ENCODE peak calls at places on chromosome 1, in six cellular contexts. O, Y, B, Q, M and W are unnamed samples.

GRCh38 chr1:24707659-24708058 is 37.6 kb upstream of the CLIC4 start:
- DNase-seq in B (no peak), Q (peak), Y (no peak), O (no peak), M (peak), W (no peak)

GRCh38 chr1:36269408-36269838 is 36.7 kb upstream of the SH3D21 start:
- DNase-seq in O (peak), Y (no peak), M (no peak), B (no peak), Q (no peak), W (no peak)

GRCh38 chr1:180534199-180534598 is 24.6 kb upstream of the OVAAL start:
- DNase-seq in Y (no peak), O (no peak), M (no peak), Q (no peak), B (no peak), W (no peak)

GRCh38 chr1:34749983-34750382 is 4.9 kb upstream of the GJB5 start:
- DNase-seq in O (no peak), Y (no peak), B (no peak), M (no peak), Q (no peak), W (no peak)

GRCh38 chr1:44276006-44276405 is 62.7 kb downstream of the DMAP1 start:
- DNase-seq in M (no peak), Y (no peak), Q (no peak), O (no peak), B (no peak), W (no peak)

GRCh38 chr1:37765937-37766664 is 1.2 kb upstream of the EPHA10 start:
- DNase-seq in O (no peak), Y (no peak), M (peak), B (no peak), Q (peak), W (no peak)

GRCh38 chr1:94160811-94161210 is 39.9 kb upstream of the ABCA4 start:
- DNase-seq in B (no peak), M (no peak), O (peak), Q (peak), Y (no peak), W (no peak)

GRCh38 chr1:15100369-15101111 is 53.0 kb upstream of the TMEM51 start:
- DNase-seq in Q (peak), Y (peak), O (peak), M (peak), B (no peak), W (peak)

GRCh38 chr1:153617677-153618076 is 1.6 kb upstream of the S100A14 start:
- DNase-seq in Y (peak), M (peak), B (no peak), Q (peak), O (no peak), W (no peak)

GRCh38 chr1:222653178-222653827 is 35.4 kb downstream of the MIA3 start:
- DNase-seq in Q (no peak), B (no peak), M (no peak), Y (no peak), O (no peak), W (no peak)

GRCh38 chr1:238558746-238559145 is 668.0 kb upstream of the ZP4 start:
- DNase-seq in O (no peak), Y (no peak), B (no peak), M (no peak), Q (no peak), W (no peak)

GRCh38 chr1:207823880-207824566 is 72.2 kb downstream of the CD46 start:
- DNase-seq in B (peak), Y (peak), O (peak), Q (peak), M (no peak), W (peak)

GRCh38 chr1:54581621-54582035 is 33.6 kb downstream of the ACOT11 start:
- DNase-seq in M (no peak), Y (no peak), B (no peak), Q (peak), O (peak), W (peak)

GRCh38 chr1:18965206-18966173 is 9.0 kb upstream of the IFFO2 start:
- DNase-seq in O (no peak), Y (peak), Q (no peak), B (no peak), M (no peak), W (no peak)

GRCh38 chr1:187648091-187648490 is 819.3 kb downstream of the PLA2G4A start:
- DNase-seq in Q (no peak), B (no peak), M (no peak), O (no peak), Y (no peak), W (no peak)

GRCh38 chr1:36387141-36387949 is 1.6 kb upstream of the STK40 start:
- DNase-seq in Y (no peak), Q (no peak), M (no peak), O (no peak), B (no peak), W (no peak)

GRCh38 chr1:8348056-8348776 is 30.3 kb downstream of the SLC45A1 start:
- DNase-seq in O (no peak), Y (no peak), M (no peak), B (no peak), Q (no peak), W (no peak)

GRCh38 chr1:66564250-66564649 is 30.3 kb downstream of the SGIP1 start:
- DNase-seq in Y (no peak), B (no peak), O (peak), M (no peak), Q (peak), W (no peak)

DNA sequence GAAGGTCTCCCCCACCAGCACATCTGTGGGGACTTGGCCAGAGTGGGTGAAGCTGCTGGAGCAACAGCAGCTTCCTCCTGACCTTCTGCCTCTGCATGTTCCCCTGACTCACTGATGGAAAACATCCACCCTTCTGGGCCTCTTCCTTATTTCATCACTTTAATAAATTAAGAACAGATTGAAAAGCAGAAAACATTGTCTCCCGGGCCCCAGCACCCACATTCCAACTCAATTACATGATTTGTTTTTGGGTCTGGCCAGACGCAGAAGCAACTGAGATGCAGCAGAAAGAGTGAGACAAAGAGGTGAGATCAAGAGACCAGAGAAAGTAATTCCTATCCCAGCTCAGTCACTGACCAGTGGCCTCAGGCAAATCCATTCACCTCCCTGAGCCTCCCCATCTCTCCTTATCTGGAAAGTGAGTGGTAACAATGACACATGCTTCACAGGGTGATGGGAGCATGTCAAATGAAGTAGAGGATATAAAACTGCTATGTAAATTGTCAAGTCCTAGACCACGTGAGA is 157.1 kb downstream of the ELAVL4 start:
- DNase-seq in M (no peak), Y (no peak), Q (no peak), O (no peak), B (no peak), W (no peak)
- TF ChIP-seq JUND in M (no peak), Y (no peak), Q (no peak), O (no peak), B (no peak), W (no peak)

DNA sequence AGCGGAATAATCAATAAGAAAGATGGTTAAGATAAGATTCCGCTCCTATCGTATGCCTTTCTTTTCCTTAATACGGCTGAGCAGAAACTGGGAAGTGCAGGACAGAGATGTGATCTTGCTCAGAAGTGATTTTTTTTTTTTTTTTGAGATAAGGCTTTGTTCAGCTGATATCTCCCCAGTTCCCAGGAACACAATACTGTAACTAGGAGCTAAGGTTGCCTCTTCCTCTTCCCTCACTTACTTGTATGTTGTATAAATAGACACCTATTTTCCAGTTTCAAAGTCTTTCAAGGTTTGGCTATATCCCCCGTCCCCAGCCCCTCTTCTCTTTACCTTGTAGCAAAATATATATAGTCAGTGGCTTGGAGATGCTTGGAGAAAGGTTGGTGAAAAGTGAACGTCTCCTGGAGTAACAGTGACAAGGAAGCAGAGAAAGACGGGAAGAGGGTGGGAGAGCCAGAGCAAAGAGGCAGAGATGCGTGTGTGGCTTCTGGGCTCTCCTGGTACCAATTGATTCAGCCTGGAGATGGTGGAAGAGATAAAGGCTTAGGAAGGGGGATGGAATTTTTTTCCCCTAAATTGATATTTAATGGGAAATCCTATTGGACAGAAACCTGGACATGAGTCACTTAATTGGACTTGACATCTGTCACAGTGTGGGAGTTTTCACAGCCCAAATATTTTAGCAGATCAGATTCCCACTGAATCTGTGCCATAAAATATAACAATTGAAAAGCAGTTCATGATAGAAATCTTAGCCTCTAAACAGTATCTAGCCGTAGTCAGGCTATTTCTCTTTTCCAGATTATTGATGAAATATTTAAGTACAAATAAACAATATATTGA is at the start of gene NHLH2:
- DNase-seq in B (no peak), Y (no peak), M (no peak), O (no peak), Q (no peak), W (no peak)
- TF ChIP-seq JUND in B (no peak), Y (no peak), M (no peak), O (no peak), Q (no peak), W (no peak)

GRCh38 chr1:1431845-1432565 is 3.5 kb upstream of the VWA1 start:
- DNase-seq in B (no peak), Y (no peak), M (peak), O (peak), Q (no peak), W (no peak)
- TF ChIP-seq JUND in B (no peak), Y (no peak), M (no peak), O (peak), Q (no peak), W (no peak)

DNA sequence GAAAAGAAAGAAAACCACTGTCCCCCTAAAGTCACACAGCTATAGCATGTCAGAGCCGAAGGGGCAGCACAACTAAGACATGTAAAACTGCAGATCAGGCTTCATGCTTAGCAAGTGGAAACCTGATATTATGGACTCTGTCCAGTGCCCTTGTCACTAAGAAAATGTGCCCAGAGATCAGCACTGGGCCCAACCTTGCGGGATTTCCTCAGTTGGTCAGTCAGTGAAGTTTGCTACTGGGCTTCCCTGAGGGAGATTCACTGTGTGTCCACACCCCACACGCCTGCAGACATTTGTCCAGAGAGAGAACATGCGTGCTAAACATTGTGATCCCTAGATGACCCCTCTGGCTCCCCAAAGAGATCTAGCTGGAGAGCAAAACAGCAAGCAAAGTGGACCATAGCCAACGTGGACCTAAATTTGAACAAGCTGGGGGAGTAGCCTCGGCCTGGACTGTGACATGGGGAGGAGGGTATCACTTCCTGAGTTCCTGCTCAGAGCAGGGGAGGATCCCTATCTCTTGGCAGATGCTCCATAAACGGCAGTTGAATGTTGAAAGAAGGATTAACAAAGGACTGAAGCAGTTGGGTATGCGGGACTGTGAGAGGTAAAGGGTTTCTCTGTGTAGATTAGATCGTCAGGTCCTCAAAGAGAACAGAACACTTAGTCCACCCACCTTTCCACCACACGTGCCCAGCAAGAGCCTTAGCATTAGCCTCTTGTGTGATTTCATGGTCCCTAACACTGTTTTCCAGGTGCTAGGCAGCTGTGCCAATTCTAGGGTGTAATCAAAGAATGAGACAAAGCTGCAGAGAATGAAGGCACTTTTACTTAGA is 53.6 kb downstream of the GLUL start:
- DNase-seq in O (no peak), Y (no peak), M (peak), Q (no peak), B (no peak), W (no peak)
- TF ChIP-seq JUND in O (no peak), Y (no peak), M (peak), Q (no peak), B (no peak), W (no peak)

GRCh38 chr1:3033795-3034100 is 12.5 kb downstream of the ACTRT2 start:
- DNase-seq in M (no peak), Y (no peak), Q (no peak), B (no peak), O (no peak), W (no peak)

GRCh38 chr1:3032970-3033794 is 11.9 kb downstream of the ACTRT2 start:
- DNase-seq in M (no peak), O (no peak), Q (no peak), Y (no peak), B (no peak), W (no peak)

GRCh38 chr1:3034728-3035610 is 13.7 kb downstream of the ACTRT2 start:
- DNase-seq in Q (no peak), M (no peak), B (no peak), Y (no peak), O (no peak), W (no peak)

GRCh38 chr1:3032371-3032862 is 11.2 kb downstream of the ACTRT2 start:
- DNase-seq in Y (no peak), M (no peak), O (no peak), B (no peak), Q (no peak), W (no peak)

GRCh38 chr1:3034162-3034561 is 12.9 kb downstream of the ACTRT2 start:
- DNase-seq in Y (no peak), M (no peak), Q (no peak), B (no peak), O (no peak), W (no peak)
- TF ChIP-seq JUND in Y (no peak), M (no peak), Q (no peak), B (no peak), O (no peak), W (no peak)

GRCh38 chr1:165352442-165353293 is 3.8 kb downstream of the LMX1A start:
- DNase-seq in Q (no peak), M (no peak), B (no peak), O (no peak), Y (no peak), W (no peak)

GRCh38 chr1:165355977-165356811 is at the start of gene LMX1A:
- DNase-seq in M (no peak), Q (no peak), O (no peak), Y (no peak), B (no peak), W (no peak)

GRCh38 chr1:165355221-165355976 is 1.1 kb downstream of the LMX1A start:
- DNase-seq in M (no peak), Y (no peak), O (no peak), Q (no peak), B (no peak), W (no peak)

GRCh38 chr1:165353731-165354671 is 2.5 kb downstream of the LMX1A start:
- DNase-seq in Q (no peak), Y (no peak), B (no peak), O (no peak), M (no peak), W (no peak)

DNA sequence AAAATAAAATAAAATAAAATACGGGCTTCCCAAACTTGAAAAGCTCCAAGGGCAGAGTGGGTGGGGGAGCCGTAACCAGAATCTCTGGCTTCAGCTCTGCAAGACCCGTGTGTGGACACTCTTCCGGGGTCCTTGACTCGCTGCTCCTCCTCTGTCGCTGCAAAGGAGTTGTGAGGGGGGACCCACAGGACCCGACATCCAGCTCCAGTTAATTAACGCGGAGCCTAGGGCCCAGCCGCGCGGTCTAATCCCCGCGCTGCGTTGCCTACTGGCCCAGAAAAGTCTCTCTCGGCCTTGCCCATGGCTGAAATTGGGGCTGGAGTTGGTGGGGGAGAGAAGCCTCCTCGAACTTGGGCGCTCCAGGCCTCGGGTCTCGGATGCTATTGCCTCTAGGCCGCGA is 1.8 kb downstream of the LMX1A start:
- DNase-seq in Q (no peak), M (no peak), B (no peak), O (no peak), Y (no peak), W (no peak)
- TF ChIP-seq JUND in Q (no peak), M (no peak), B (no peak), O (no peak), Y (no peak), W (no peak)

DNA sequence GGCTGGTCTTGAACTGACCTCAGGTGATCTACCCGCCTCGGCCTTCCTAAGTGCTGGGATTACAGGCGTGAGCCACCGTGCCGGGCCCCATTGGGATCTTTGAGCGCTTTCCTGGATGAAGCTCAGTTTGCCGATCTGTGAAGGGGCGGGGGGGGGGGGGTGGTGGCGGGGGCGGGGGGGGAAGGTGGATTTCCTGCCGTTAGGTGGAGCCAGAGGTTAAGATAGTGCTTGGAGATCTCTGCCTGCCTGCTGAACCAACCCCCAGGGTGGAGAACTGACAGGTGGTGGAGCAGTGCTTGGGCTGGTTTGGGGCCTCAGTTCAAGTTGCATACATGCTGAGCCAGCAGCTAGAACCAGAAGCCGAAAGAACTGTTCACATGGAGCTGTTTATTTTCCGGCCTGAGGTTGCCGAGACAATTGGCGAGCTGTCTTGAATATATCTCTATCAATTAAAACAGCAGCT is 1.7 kb downstream of the TMCC2 start:
- DNase-seq in Q (peak), O (peak), M (peak), B (no peak), Y (no peak), W (peak)
- TF ChIP-seq JUND in Q (no peak), O (no peak), M (no peak), B (no peak), Y (no peak), W (no peak)

GRCh38 chr1:198462365-198463025 is 78.0 kb downstream of the ATP6V1G3 start:
- DNase-seq in O (no peak), Q (no peak), B (no peak), M (no peak), Y (no peak), W (no peak)

GRCh38 chr1:198467907-198468306 is 72.6 kb downstream of the ATP6V1G3 start:
- DNase-seq in M (no peak), B (no peak), Q (no peak), O (no peak), Y (no peak), W (no peak)

GRCh38 chr1:198467342-198467741 is 73.1 kb downstream of the ATP6V1G3 start:
- DNase-seq in Y (no peak), B (no peak), M (no peak), O (no peak), Q (no peak), W (no peak)

GRCh38 chr1:198463709-198464108 is 76.8 kb downstream of the ATP6V1G3 start:
- DNase-seq in Y (no peak), O (no peak), B (no peak), M (no peak), Q (no peak), W (no peak)

DNA sequence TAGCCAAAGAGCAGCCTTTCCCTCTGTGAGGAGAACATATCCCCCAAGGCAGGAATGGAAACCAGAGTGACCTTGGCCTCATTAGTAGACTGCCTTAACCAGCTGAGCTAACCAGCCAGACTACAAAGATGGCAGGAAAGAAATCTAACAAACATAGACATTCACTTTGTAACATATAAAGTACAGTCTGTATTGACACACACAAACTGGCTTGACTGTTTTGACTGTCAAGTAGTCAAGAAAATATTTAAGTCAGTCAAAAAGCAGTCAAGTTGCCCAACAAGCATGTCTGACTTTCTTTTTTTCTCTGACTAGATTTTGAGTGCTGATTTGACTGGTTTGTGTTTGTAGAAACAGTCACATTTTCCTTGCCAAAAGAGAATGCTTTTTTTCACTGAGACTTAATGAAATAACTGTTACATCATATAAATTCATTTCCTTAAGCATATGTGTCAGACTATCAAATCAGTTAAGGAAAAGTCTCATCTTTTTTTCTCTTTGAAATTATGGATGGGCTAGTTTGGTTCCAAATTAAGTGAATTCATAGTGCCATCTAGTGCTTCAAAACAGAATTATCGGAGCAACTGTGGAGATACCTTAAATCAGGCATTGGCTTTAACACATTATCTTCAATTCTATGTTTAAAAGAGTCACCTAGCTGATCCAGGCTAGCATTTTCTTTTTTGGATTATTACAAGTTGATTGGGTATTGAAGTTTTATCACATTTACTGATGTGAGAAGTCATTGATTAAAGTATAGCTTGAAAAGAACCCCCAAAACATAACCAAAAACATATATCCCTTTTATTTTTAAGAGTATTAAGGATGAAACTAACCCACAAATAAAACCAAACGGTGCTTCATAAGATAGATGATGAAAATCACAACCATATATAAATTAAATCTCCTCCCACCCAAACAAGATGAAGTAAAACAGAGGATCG is 75.0 kb downstream of the ATP6V1G3 start:
- DNase-seq in Y (no peak), M (no peak), B (no peak), O (peak), Q (no peak), W (peak)
- TF ChIP-seq JUND in Y (no peak), M (no peak), B (no peak), O (no peak), Q (no peak), W (no peak)

GRCh38 chr1:30449003-30449402 is 274.4 kb downstream of the MATN1 start:
- DNase-seq in Q (no peak), M (no peak), B (no peak), O (no peak), Y (no peak), W (no peak)
- TF ChIP-seq JUND in Q (no peak), M (no peak), B (no peak), O (no peak), Y (no peak), W (no peak)